ENCODE peak calls at places on chromosomes 11 and 22, in four cellular contexts. N is MM.1S, T is breast epithelium, B is bronchial epithelial cell. V is an unnamed sample.

GRCh38 chr11:5247479-5248192 is 2.0 kb downstream of the HBG1 start:
- DNase-seq in N (no peak), T (no peak), B (peak), V (no peak)

GRCh38 chr11:73939096-73939495 is 11.7 kb upstream of the DNAJB13 start:
- DNase-seq in N (no peak), T (no peak), B (peak), V (no peak)

GRCh38 chr11:123020968-123021367 is 39.3 kb upstream of the BSX start:
- DNase-seq in N (peak), T (no peak), B (peak), V (peak)

GRCh38 chr11:71500601-71501021 is 26.5 kb upstream of the KRTAP5-7 start:
- DNase-seq in N (no peak), T (no peak), B (no peak), V (no peak)

GRCh38 chr22:31206896-31207687 is 5.0 kb upstream of the LIMK2 start:
- DNase-seq in N (no peak), T (peak), B (peak), V (no peak)

GRCh38 chr22:27626675-27627443 is 174.7 kb downstream of the MN1 start:
- DNase-seq in N (no peak), T (no peak), B (peak), V (no peak)

GRCh38 chr22:44286673-44287072 is 26.1 kb downstream of the SHISAL1 start:
- DNase-seq in N (no peak), T (no peak), B (no peak), V (no peak)

GRCh38 chr22:29037340-29037932 is 24.2 kb downstream of the C22orf31 start:
- DNase-seq in N (no peak), T (no peak), B (no peak), V (no peak)

GRCh38 chr11:4672470-4672869 is 25.2 kb downstream of the OR51E2 start:
- DNase-seq in N (no peak), T (no peak), B (no peak), V (no peak)

GRCh38 chr22:24411256-24412004 is 16.0 kb upstream of the ADORA2A start:
- DNase-seq in N (no peak), T (no peak), B (no peak), V (no peak)

GRCh38 chr11:47177846-47178245 is 1.2 kb upstream of the ARFGAP2 start:
- DNase-seq in N (no peak), T (no peak), B (no peak), V (no peak)

GRCh38 chr11:12845739-12846358 is 163.3 kb upstream of the RASSF10 start:
- DNase-seq in N (peak), T (no peak), B (no peak), V (no peak)

GRCh38 chr11:34335331-34335730 is 22.5 kb downstream of the ABTB2 start:
- DNase-seq in N (no peak), T (no peak), B (no peak), V (no peak)

GRCh38 chr11:12808519-12808918 is 134.3 kb downstream of the TEAD1 start:
- DNase-seq in N (peak), T (no peak), B (peak), V (no peak)

GRCh38 chr11:16406226-16406625 is 49.9 kb upstream of the SOX6 start:
- DNase-seq in N (no peak), T (no peak), B (no peak), V (no peak)

GRCh38 chr11:27646051-27646818 is 54.0 kb downstream of the BDNF start:
- DNase-seq in N (no peak), T (peak), B (peak), V (no peak)

GRCh38 chr11:69000831-69001245 is 12.2 kb downstream of the MRGPRF start:
- DNase-seq in N (no peak), T (peak), B (peak), V (no peak)

GRCh38 chr11:122808494-122808893 is 29.8 kb upstream of the CRTAM start:
- DNase-seq in N (no peak), T (no peak), B (peak), V (peak)

GRCh38 chr22:24803064-24803542 is 2.9 kb upstream of the SGSM1 start:
- DNase-seq in N (peak), T (no peak), B (peak), V (peak)

GRCh38 chr11:2801711-2802388 is 83.7 kb downstream of the CDKN1C start:
- DNase-seq in N (no peak), T (peak), B (no peak), V (no peak)

GRCh38 chr22:42172385-42173172 is 42.0 kb upstream of the CYP2D6 start:
- DNase-seq in N (no peak), T (no peak), B (no peak), V (peak)

GRCh38 chr11:81245791-81246190 is 1487.9 kb downstream of the FAM181B start:
- DNase-seq in N (no peak), T (no peak), B (no peak), V (no peak)

GRCh38 chr11:574632-575323 is 1.5 kb upstream of the PHRF1 start:
- DNase-seq in N (no peak), T (no peak), B (no peak), V (no peak)

GRCh38 chr11:123719452-123719851 is 22.0 kb downstream of the ZNF202 start:
- DNase-seq in N (no peak), T (no peak), B (peak), V (no peak)

GRCh38 chr11:13772223-13773046 is 104.0 kb downstream of the FAR1 start:
- DNase-seq in N (peak), T (no peak), B (peak), V (peak)

GRCh38 chr11:126384449-126385070 is 29.1 kb downstream of the ST3GAL4 start:
- DNase-seq in N (no peak), T (no peak), B (no peak), V (no peak)

GRCh38 chr11:66852466-66853241 is 4.2 kb upstream of the LRFN4 start:
- DNase-seq in N (no peak), T (no peak), B (no peak), V (no peak)

GRCh38 chr11:19243601-19244000 is 2.9 kb upstream of the E2F8 start:
- DNase-seq in N (no peak), T (no peak), B (peak), V (no peak)

GRCh38 chr11:19245351-19245750 is 4.6 kb upstream of the E2F8 start:
- DNase-seq in N (no peak), T (no peak), B (no peak), V (no peak)

GRCh38 chr11:19244621-19245020 is 3.9 kb upstream of the E2F8 start:
- DNase-seq in N (no peak), T (no peak), B (peak), V (no peak)

GRCh38 chr11:19243143-19243542 is 2.4 kb upstream of the E2F8 start:
- DNase-seq in N (peak), T (no peak), B (no peak), V (no peak)

DNA sequence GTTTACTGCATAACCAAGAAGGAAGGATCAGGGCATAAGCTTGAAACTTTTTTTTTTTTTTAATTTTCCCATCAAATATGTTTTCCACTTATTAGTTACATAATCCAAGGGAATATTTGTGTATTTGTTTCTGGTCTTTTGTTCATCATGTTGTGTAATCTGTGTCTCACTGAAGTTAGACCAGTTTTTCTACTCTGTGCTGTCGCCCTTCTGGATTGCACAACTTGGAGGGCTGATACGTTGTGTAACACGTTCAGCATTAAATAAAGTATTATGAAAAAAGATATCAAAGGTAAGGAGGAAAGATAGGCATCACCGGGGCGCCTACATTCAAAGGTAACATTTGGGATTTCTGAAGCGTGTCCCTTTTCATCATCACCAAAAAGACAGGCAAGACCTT is 3.3 kb upstream of the E2F8 start:
- DNase-seq in N (no peak), T (peak), B (peak), V (no peak)
- TF ChIP-seq CTCF in N (no peak), T (no peak), B (no peak), V (no peak)

GRCh38 chr11:109041876-109042275 is 377.0 kb downstream of the DDX10 start:
- DNase-seq in N (no peak), T (no peak), B (no peak), V (no peak)

GRCh38 chr11:109043318-109043717 is 378.4 kb downstream of the DDX10 start:
- DNase-seq in N (peak), T (no peak), B (no peak), V (peak)

GRCh38 chr11:109037856-109038780 is 373.2 kb downstream of the DDX10 start:
- DNase-seq in N (no peak), T (peak), B (peak), V (no peak)

GRCh38 chr11:109039611-109040010 is 374.7 kb downstream of the DDX10 start:
- DNase-seq in N (no peak), T (no peak), B (peak), V (no peak)

DNA sequence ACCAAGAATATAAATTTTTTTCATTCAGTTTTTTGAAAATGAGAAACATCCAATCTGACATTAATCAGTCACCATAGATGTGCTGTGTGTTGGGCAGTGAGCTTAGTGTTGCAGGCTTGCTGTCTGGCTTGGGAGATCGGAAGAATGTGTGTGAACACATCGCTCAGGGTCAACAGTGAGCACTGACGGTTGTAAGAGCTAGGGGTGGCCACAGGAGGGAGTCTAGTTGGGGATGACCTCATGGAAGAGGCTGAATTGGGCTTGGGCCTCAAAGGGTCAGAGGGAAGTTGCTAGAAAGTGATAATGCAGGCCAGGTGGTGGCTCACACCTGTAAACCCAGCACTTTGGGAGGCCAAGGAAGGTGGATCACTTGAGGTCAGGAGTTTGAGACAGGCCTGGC is 375.4 kb downstream of the DDX10 start:
- DNase-seq in N (no peak), T (no peak), B (no peak), V (no peak)
- TF ChIP-seq CTCF in N (peak), T (no peak), B (peak), V (peak)

GRCh38 chr11:44176541-44177213 is 81.2 kb downstream of the EXT2 start:
- DNase-seq in N (no peak), T (no peak), B (no peak), V (no peak)

GRCh38 chr11:44179173-44179572 is 83.7 kb downstream of the EXT2 start:
- DNase-seq in N (no peak), T (no peak), B (no peak), V (no peak)

GRCh38 chr11:44180107-44180506 is 84.6 kb downstream of the EXT2 start:
- DNase-seq in N (no peak), T (no peak), B (no peak), V (no peak)

GRCh38 chr11:44177905-44178304 is 82.4 kb downstream of the EXT2 start:
- DNase-seq in N (no peak), T (no peak), B (no peak), V (no peak)

DNA sequence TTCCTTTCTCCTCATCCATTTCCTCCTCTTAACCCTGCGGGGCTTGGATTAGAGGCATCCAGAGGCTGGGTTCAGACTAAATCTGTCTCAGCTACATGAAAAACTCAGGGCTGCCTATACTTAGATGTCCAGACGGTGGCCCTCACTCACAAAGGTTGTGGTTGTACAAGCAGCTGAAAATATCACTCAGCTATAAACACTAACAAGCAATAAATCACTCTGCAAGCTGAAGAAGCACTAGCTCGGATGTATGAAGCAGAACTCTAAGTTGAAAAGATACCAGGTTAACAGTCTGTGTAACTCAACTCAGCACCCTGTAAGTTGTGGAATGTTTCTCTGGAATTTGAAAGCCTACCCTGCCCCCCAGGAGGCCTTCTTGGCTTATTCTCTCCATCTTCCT is 82.9 kb downstream of the EXT2 start:
- DNase-seq in N (no peak), T (no peak), B (no peak), V (no peak)
- TF ChIP-seq CTCF in N (no peak), T (no peak), B (no peak), V (no peak)

GRCh38 chr11:6568191-6568918 is 35.1 kb downstream of the RRP8 start:
- DNase-seq in N (peak), T (no peak), B (peak), V (peak)
- TF ChIP-seq CTCF in N (no peak), T (no peak), B (no peak), V (no peak)

DNA sequence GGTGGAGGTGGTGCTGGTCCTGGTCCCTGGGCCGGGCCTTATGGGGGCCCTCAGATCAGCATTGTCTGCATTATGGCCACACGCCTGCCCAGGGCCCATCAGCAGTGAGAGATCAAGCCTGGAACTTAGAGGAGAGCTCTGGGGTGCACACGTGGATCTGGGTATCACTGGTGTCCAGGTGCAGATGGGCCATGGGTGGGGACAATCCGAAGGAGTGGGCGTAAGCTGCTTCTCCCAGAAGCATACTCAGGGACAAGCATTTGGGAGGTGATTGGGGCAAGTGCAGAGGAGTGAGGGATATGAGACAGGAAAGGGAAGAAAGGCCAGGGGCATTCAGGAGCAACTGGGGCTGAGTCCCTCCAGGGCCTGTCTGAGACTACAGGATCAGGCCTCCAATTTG is 84.3 kb downstream of the CSNK2A3 start:
- DNase-seq in N (no peak), T (no peak), B (no peak), V (no peak)
- TF ChIP-seq CTCF in N (no peak), T (no peak), B (no peak), V (no peak)

DNA sequence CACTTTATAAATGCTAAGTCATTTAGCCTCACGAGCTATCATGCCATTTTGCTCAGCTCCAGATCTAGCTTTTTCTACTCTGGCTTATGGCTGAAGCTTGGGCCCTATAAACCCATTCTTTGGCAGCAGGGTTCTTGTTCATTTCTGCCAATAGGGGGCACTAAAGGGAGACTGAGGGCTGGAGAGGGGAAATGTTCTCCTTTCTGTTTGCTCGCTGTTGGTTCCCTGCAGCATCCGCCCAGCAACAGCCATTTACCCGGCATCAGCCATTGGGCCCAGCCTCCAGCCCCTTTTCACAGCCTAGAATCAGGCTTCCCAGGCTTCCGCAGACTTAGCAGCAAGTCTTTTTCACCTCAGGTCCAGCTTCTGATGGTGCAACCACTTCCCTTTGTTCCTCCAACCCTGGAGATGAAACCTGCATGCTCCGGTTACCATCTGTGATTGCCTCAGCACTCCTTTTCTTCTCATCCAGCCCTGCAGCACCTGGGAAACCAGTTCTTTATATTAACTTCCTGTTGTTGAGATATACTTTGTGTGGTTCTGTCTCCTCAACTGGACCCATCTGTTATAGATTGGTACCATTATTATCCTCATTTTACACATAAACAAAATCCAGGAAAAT is 4.2 kb upstream of the ME3 start:
- DNase-seq in N (no peak), T (no peak), B (no peak), V (no peak)
- TF ChIP-seq CTCF in N (peak), T (no peak), B (peak), V (peak)

V was measured in GM13977.